ENCODE peak calls at places on chromosomes 4 and X, in nine cellular contexts. B, K, N, Z, O, S, T, Q and C are unnamed samples.

GRCh38 chr4:24089831-24090531 is 200.1 kb upstream of the PPARGC1A start:
- DNase-seq in B (no peak), K (no peak), N (no peak), Z (no peak), O (no peak), S (no peak), T (no peak), Q (no peak), C (no peak)

GRCh38 chr4:73499996-73500765 is 18.6 kb downstream of the AFM start:
- DNase-seq in B (no peak), K (no peak), N (no peak), Z (no peak), O (no peak), S (no peak), T (no peak), Q (no peak), C (no peak)

GRCh38 chr4:145776208-145776607 is 96.3 kb downstream of the C4orf51 start:
- DNase-seq in B (no peak), K (peak), N (no peak), Z (no peak), O (no peak), S (no peak), T (no peak), Q (no peak), C (no peak)

GRCh38 chr4:32884198-32884597 is 2164.0 kb downstream of the PCDH7 start:
- DNase-seq in B (no peak), K (no peak), N (no peak), Z (no peak), O (no peak), S (no peak), T (no peak), Q (no peak), C (no peak)

GRCh38 chrX:129585143-129585542 is 45.1 kb downstream of the OCRL start:
- DNase-seq in B (no peak), K (no peak), N (no peak), Z (no peak), O (no peak), S (no peak), T (no peak), Q (no peak), C (no peak)

GRCh38 chr4:107956011-107956410 is 24.7 kb downstream of the CYP2U1 start:
- DNase-seq in B (no peak), K (no peak), N (no peak), Z (no peak), O (no peak), S (no peak), T (no peak), Q (no peak), C (no peak)

GRCh38 chr4:11418610-11419009 is 10.1 kb downstream of the HS3ST1 start:
- DNase-seq in B (no peak), K (no peak), N (no peak), Z (no peak), O (no peak), S (no peak), T (no peak), Q (no peak), C (no peak)

GRCh38 chr4:143538979-143539669 is 25.6 kb downstream of the SMARCA5 start:
- DNase-seq in B (no peak), K (no peak), N (no peak), Z (no peak), O (no peak), S (no peak), T (no peak), Q (no peak), C (no peak)

GRCh38 chr4:72505314-72505744 is 63.7 kb downstream of the ADAMTS3 start:
- DNase-seq in B (no peak), K (no peak), N (peak), Z (no peak), O (no peak), S (no peak), T (peak), Q (peak), C (peak)

GRCh38 chrX:56788229-56788628 is 59.2 kb downstream of the NBDY start:
- DNase-seq in B (peak), K (no peak), N (no peak), Z (peak), O (peak), S (no peak), T (no peak), Q (peak), C (peak)

GRCh38 chr4:119489305-119489704 is 139.3 kb downstream of the PDE5A start:
- DNase-seq in B (no peak), K (no peak), N (no peak), Z (no peak), O (no peak), S (no peak), T (no peak), Q (no peak), C (no peak)

GRCh38 chr4:98716796-98717195 is 58.4 kb upstream of the TSPAN5 start:
- DNase-seq in B (no peak), K (no peak), N (no peak), Z (no peak), O (no peak), S (no peak), T (no peak), Q (no peak), C (no peak)

GRCh38 chr4:17285747-17286146 is 226.1 kb downstream of the QDPR start:
- DNase-seq in B (no peak), K (no peak), N (no peak), Z (no peak), O (no peak), S (no peak), T (no peak), Q (no peak), C (no peak)

GRCh38 chr4:26161030-26161824 is 159.6 kb upstream of the RBPJ start:
- DNase-seq in B (no peak), K (no peak), N (peak), Z (no peak), O (no peak), S (no peak), T (peak), Q (no peak), C (no peak)

GRCh38 chr4:123505457-123506310 is 109.1 kb downstream of the SPRY1 start:
- DNase-seq in B (peak), K (no peak), N (peak), Z (peak), O (peak), S (peak), T (peak), Q (peak), C (peak)

GRCh38 chr4:185712350-185713024 is 99.5 kb downstream of the SORBS2 start:
- DNase-seq in B (no peak), K (no peak), N (peak), Z (no peak), O (no peak), S (no peak), T (no peak), Q (no peak), C (no peak)

GRCh38 chr4:185710487-185710995 is 101.5 kb downstream of the SORBS2 start:
- DNase-seq in B (no peak), K (no peak), N (no peak), Z (no peak), O (no peak), S (no peak), T (no peak), Q (no peak), C (no peak)

GRCh38 chr4:185711764-185712163 is 100.2 kb downstream of the SORBS2 start:
- DNase-seq in B (no peak), K (no peak), N (no peak), Z (no peak), O (no peak), S (no peak), T (no peak), Q (no peak), C (no peak)

GRCh38 chr4:185709802-185710486 is 102.0 kb downstream of the SORBS2 start:
- DNase-seq in B (no peak), K (no peak), N (peak), Z (no peak), O (no peak), S (no peak), T (no peak), Q (no peak), C (no peak)

DNA sequence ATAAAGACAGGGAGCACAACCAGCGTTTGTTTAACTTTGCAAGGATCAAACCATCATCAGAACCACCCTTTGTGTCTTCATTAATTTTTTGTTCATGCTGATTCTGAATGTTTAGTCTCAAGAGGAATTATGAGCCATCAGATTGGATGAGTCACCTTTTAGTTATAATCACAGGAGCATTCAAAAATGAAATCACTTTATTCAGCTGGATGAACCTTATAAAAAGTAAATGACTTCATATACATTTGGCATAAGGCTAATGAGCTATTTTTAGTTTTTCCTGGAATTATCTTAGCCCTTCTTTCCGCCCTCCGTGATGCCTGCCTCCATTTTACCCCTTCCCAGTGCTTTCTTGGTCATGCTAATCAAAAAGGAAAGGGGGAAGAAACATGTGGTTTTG is 103.6 kb downstream of the SORBS2 start:
- DNase-seq in B (no peak), K (no peak), N (no peak), Z (no peak), O (no peak), S (no peak), T (no peak), Q (no peak), C (no peak)
- TF ChIP-seq EP300 in B (no peak), K (no peak), N (no peak), Z (no peak), O (no peak), S (no peak), T (no peak), Q (no peak), C (no peak)

DNA sequence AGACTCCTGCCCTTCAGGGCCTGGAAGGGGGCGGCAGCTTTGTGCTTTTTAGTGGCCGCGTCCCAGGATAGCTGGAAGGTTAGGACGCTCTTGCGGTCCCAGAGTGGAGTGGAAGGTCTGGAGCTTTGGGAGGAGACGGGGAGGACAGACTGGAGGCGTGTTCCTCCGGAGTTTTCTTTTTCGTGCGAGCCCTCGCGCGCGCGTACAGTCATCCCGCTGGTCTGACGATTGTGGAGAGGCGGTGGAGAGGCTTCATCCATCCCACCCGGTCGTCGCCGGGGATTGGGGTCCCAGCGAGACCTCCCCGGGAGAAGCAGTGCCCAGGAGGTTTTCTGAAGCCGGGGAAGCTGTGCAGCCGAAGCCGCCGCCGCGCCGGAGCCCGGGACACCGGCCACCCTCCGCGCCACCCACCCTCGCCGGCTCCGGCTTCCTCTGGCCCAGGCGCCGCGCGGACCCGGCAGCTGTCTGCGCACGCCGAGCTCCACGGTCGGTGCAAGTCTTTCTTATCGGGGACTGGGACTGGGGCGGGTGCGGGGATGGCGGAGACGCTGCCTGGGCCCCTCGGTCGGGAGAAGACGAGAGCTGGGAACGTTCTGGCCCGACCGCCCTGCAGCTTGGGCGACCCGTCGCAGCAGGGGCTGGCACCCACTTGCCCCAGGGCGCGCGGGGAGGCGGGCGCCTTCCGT is at the start of gene EDNRA:
- DNase-seq in B (no peak), K (no peak), N (no peak), Z (no peak), O (no peak), S (no peak), T (peak), Q (peak), C (no peak)
- TF ChIP-seq POLR2AphosphoS5 in B (no peak), K (no peak), N (no peak), Z (no peak), O (no peak), S (no peak), T (no peak), Q (peak), C (no peak)

GRCh38 chrX:73262991-73263390 is 48.3 kb upstream of the NAP1L2 start:
- DNase-seq in B (no peak), K (no peak), N (peak), Z (no peak), O (no peak), S (no peak), T (peak), Q (no peak), C (no peak)
- TF ChIP-seq EP300 in B (no peak), K (no peak), N (no peak), Z (no peak), O (no peak), S (no peak), T (no peak), Q (no peak), C (no peak)

GRCh38 chr4:53455766-53456165 is 78.3 kb downstream of the FIP1L1 start:
- DNase-seq in B (no peak), K (no peak), N (peak), Z (no peak), O (no peak), S (no peak), T (no peak), Q (no peak), C (no peak)
- TF ChIP-seq POLR2AphosphoS5 in B (peak), K (no peak), N (no peak), Z (no peak), O (no peak), S (no peak), T (no peak), Q (no peak), C (no peak)

GRCh38 chr4:8275511-8275910 is 6.0 kb downstream of the HTRA3 start:
- DNase-seq in B (no peak), K (no peak), N (no peak), Z (no peak), O (no peak), S (no peak), T (no peak), Q (no peak), C (no peak)

GRCh38 chr4:8274066-8274652 is 4.6 kb downstream of the HTRA3 start:
- DNase-seq in B (no peak), K (no peak), N (no peak), Z (no peak), O (no peak), S (no peak), T (no peak), Q (no peak), C (no peak)

GRCh38 chr4:8276358-8277240 is 7.0 kb downstream of the HTRA3 start:
- DNase-seq in B (peak), K (no peak), N (no peak), Z (peak), O (no peak), S (no peak), T (no peak), Q (peak), C (no peak)

GRCh38 chr4:8273450-8273849 is 3.9 kb downstream of the HTRA3 start:
- DNase-seq in B (no peak), K (no peak), N (no peak), Z (peak), O (no peak), S (no peak), T (no peak), Q (no peak), C (no peak)

GRCh38 chr4:8274772-8275241 is 5.3 kb downstream of the HTRA3 start:
- DNase-seq in B (peak), K (peak), N (no peak), Z (peak), O (peak), S (no peak), T (peak), Q (peak), C (peak)
- TF ChIP-seq EP300 in B (no peak), K (no peak), N (no peak), Z (no peak), O (peak), S (no peak), T (no peak), Q (no peak), C (no peak)

DNA sequence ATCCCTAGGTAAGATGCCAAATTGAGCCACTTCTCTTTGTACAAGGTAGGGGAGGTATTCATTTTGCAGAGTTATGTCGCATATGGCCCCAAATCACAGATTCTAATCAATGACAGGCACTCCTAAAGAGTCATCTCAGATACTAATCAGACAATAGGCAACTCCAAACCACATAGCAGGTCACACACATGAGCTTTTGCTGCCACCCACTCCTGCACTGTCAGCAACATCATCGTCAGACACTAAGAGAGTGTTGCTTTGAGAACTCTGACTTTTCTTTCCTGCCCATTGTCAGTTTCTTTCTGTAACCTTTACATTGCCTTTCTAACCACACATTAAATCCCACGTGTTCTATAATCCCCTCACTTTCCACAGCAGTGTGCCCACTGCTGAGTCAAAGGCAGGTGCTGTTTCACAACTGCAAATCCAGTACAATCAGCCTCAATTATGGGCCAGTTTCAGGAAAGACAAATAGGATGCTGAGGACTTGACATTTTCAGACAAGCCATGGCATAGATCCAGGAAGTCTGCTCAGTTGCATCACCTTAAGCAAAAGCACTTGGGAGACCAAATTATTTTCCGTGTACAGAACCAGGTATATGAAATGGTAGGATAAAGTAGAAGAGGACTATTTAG is 23.5 kb downstream of the TMEM31 start:
- DNase-seq in B (no peak), K (no peak), N (no peak), Z (no peak), O (no peak), S (no peak), T (no peak), Q (no peak), C (no peak)
- TF ChIP-seq POLR2AphosphoS5 in B (no peak), K (no peak), N (no peak), Z (no peak), O (no peak), S (no peak), T (no peak), Q (no peak), C (no peak)